ENCODE peak calls at places on chromosome 16, in six cellular contexts. One of them, this sample, is unnamed.

GRCh38 chr16:58243528-58244004 is 45.7 kb upstream of the CSNK2A2 start:
- DNase-seq in NCI-H510A treated with DMSO at 0.1 percent for 48 hours: no peak
- DNase-seq in stimulated activated CD8-positive, alpha-beta memory T cell treated with anti-CD3 and anti-CD28 coated beads, Interleukin-4, amount 100 ng/mL, for 24 hours: no peak
- DNase-seq in Daoy: peak
- DNase-seq in activated naive CD4-positive, alpha-beta T cell treated with Interleukin-2 at 50 U/mL for 16 hours: no peak
- DNase-seq in endothelial cell: no peak
- DNase-seq in this sample: no peak

GRCh38 chr16:64964126-64964540 is 157.7 kb downstream of the CDH11 start:
- DNase-seq in endothelial cell: no peak
- DNase-seq in activated naive CD4-positive, alpha-beta T cell treated with Interleukin-2 at 50 U/mL for 16 hours: no peak
- DNase-seq in stimulated activated CD8-positive, alpha-beta memory T cell treated with anti-CD3 and anti-CD28 coated beads, Interleukin-4, amount 100 ng/mL, for 24 hours: no peak
- DNase-seq in Daoy: peak
- DNase-seq in NCI-H510A treated with DMSO at 0.1 percent for 48 hours: no peak
- DNase-seq in this sample: no peak

GRCh38 chr16:66516808-66517585 is 32.9 kb downstream of the TK2 start:
- DNase-seq in stimulated activated CD8-positive, alpha-beta memory T cell treated with anti-CD3 and anti-CD28 coated beads, Interleukin-4, amount 100 ng/mL, for 24 hours: peak
- DNase-seq in NCI-H510A treated with DMSO at 0.1 percent for 48 hours: peak
- DNase-seq in activated naive CD4-positive, alpha-beta T cell treated with Interleukin-2 at 50 U/mL for 16 hours: peak
- DNase-seq in endothelial cell: peak
- DNase-seq in Daoy: peak
- DNase-seq in this sample: peak

GRCh38 chr16:46730126-46730525 is 18.0 kb downstream of the MYLK3 start:
- DNase-seq in Daoy: no peak
- DNase-seq in NCI-H510A treated with DMSO at 0.1 percent for 48 hours: no peak
- DNase-seq in activated naive CD4-positive, alpha-beta T cell treated with Interleukin-2 at 50 U/mL for 16 hours: no peak
- DNase-seq in endothelial cell: no peak
- DNase-seq in stimulated activated CD8-positive, alpha-beta memory T cell treated with anti-CD3 and anti-CD28 coated beads, Interleukin-4, amount 100 ng/mL, for 24 hours: no peak
- DNase-seq in this sample: no peak

GRCh38 chr16:84266451-84266850 is 26.6 kb upstream of the KCNG4 start:
- DNase-seq in activated naive CD4-positive, alpha-beta T cell treated with Interleukin-2 at 50 U/mL for 16 hours: no peak
- DNase-seq in NCI-H510A treated with DMSO at 0.1 percent for 48 hours: peak
- DNase-seq in Daoy: peak
- DNase-seq in stimulated activated CD8-positive, alpha-beta memory T cell treated with anti-CD3 and anti-CD28 coated beads, Interleukin-4, amount 100 ng/mL, for 24 hours: no peak
- DNase-seq in endothelial cell: peak
- DNase-seq in this sample: peak

GRCh38 chr16:29710227-29711219 is 31.5 kb downstream of the QPRT start:
- DNase-seq in endothelial cell: peak
- DNase-seq in activated naive CD4-positive, alpha-beta T cell treated with Interleukin-2 at 50 U/mL for 16 hours: peak
- DNase-seq in stimulated activated CD8-positive, alpha-beta memory T cell treated with anti-CD3 and anti-CD28 coated beads, Interleukin-4, amount 100 ng/mL, for 24 hours: no peak
- DNase-seq in Daoy: peak
- DNase-seq in NCI-H510A treated with DMSO at 0.1 percent for 48 hours: peak
- DNase-seq in this sample: no peak

GRCh38 chr16:88783391-88784073 is 1.5 kb downstream of the PIEZO1 start:
- DNase-seq in Daoy: no peak
- DNase-seq in endothelial cell: peak
- DNase-seq in activated naive CD4-positive, alpha-beta T cell treated with Interleukin-2 at 50 U/mL for 16 hours: no peak
- DNase-seq in stimulated activated CD8-positive, alpha-beta memory T cell treated with anti-CD3 and anti-CD28 coated beads, Interleukin-4, amount 100 ng/mL, for 24 hours: no peak
- DNase-seq in NCI-H510A treated with DMSO at 0.1 percent for 48 hours: no peak
- DNase-seq in this sample: no peak

GRCh38 chr16:6375471-6376075 is 957.1 kb upstream of the RBFOX1 start:
- DNase-seq in stimulated activated CD8-positive, alpha-beta memory T cell treated with anti-CD3 and anti-CD28 coated beads, Interleukin-4, amount 100 ng/mL, for 24 hours: no peak
- DNase-seq in endothelial cell: no peak
- DNase-seq in Daoy: no peak
- DNase-seq in NCI-H510A treated with DMSO at 0.1 percent for 48 hours: no peak
- DNase-seq in activated naive CD4-positive, alpha-beta T cell treated with Interleukin-2 at 50 U/mL for 16 hours: no peak
- DNase-seq in this sample: no peak

GRCh38 chr16:1871974-1872635 is at the start of gene MEIOB:
- DNase-seq in activated naive CD4-positive, alpha-beta T cell treated with Interleukin-2 at 50 U/mL for 16 hours: peak
- DNase-seq in Daoy: peak
- DNase-seq in endothelial cell: peak
- DNase-seq in NCI-H510A treated with DMSO at 0.1 percent for 48 hours: no peak
- DNase-seq in stimulated activated CD8-positive, alpha-beta memory T cell treated with anti-CD3 and anti-CD28 coated beads, Interleukin-4, amount 100 ng/mL, for 24 hours: peak
- DNase-seq in this sample: peak

GRCh38 chr16:66250686-66251405 is 115.6 kb upstream of the CDH5 start:
- DNase-seq in Daoy: peak
- DNase-seq in endothelial cell: no peak
- DNase-seq in activated naive CD4-positive, alpha-beta T cell treated with Interleukin-2 at 50 U/mL for 16 hours: no peak
- DNase-seq in stimulated activated CD8-positive, alpha-beta memory T cell treated with anti-CD3 and anti-CD28 coated beads, Interleukin-4, amount 100 ng/mL, for 24 hours: no peak
- DNase-seq in NCI-H510A treated with DMSO at 0.1 percent for 48 hours: no peak
- DNase-seq in this sample: no peak

GRCh38 chr16:56294014-56294413 is 102.7 kb downstream of the GNAO1 start:
- DNase-seq in endothelial cell: no peak
- DNase-seq in NCI-H510A treated with DMSO at 0.1 percent for 48 hours: no peak
- DNase-seq in Daoy: no peak
- DNase-seq in activated naive CD4-positive, alpha-beta T cell treated with Interleukin-2 at 50 U/mL for 16 hours: no peak
- DNase-seq in stimulated activated CD8-positive, alpha-beta memory T cell treated with anti-CD3 and anti-CD28 coated beads, Interleukin-4, amount 100 ng/mL, for 24 hours: no peak
- DNase-seq in this sample: no peak

This sample was measured in stimulated activated effector memory CD8-positive, alpha-beta T cell treated with anti-CD3 and anti-CD28 coated beads, Interleukin-12 subunit alpha, Interleukin-12 subunit beta, amount 100 ng/mL, for 72 hours.